ENCODE peak calls at places on chromosomes 16 and 17, in six cellular contexts. One of them, this sample, is unnamed.

GRCh38 chr16:72857841-72858594 is 189.9 kb downstream of the ZFHX3 start:
- DNase-seq in transverse colon: no peak
- DNase-seq in epithelial cell of esophagus: no peak
- DNase-seq in foreskin fibroblast: no peak
- DNase-seq in uterus: no peak
- DNase-seq in cardiac fibroblast: no peak
- DNase-seq in this sample: no peak

GRCh38 chr17:2899911-2900310 is 103.7 kb downstream of the RAP1GAP2 start:
- DNase-seq in transverse colon: peak
- DNase-seq in epithelial cell of esophagus: no peak
- DNase-seq in foreskin fibroblast: no peak
- DNase-seq in uterus: no peak
- DNase-seq in cardiac fibroblast: no peak
- DNase-seq in this sample: no peak

GRCh38 chr17:63641678-63642077 is 19.5 kb downstream of the MAP3K3 start:
- DNase-seq in transverse colon: peak
- DNase-seq in epithelial cell of esophagus: no peak
- DNase-seq in foreskin fibroblast: no peak
- DNase-seq in uterus: no peak
- DNase-seq in cardiac fibroblast: no peak
- DNase-seq in this sample: no peak

GRCh38 chr17:38921756-38922411 is 3.5 kb upstream of the LASP1NB start:
- DNase-seq in transverse colon: no peak
- DNase-seq in epithelial cell of esophagus: no peak
- DNase-seq in foreskin fibroblast: no peak
- DNase-seq in uterus: no peak
- DNase-seq in cardiac fibroblast: no peak
- DNase-seq in this sample: no peak

GRCh38 chr17:9928601-9929341 is 23.7 kb upstream of the RCVRN start:
- DNase-seq in transverse colon: no peak
- DNase-seq in epithelial cell of esophagus: peak
- DNase-seq in foreskin fibroblast: peak
- DNase-seq in uterus: peak
- DNase-seq in cardiac fibroblast: peak
- DNase-seq in this sample: no peak

GRCh38 chr17:76881408-76881807 is 13.2 kb downstream of the MGAT5B start:
- DNase-seq in transverse colon: no peak
- DNase-seq in epithelial cell of esophagus: no peak
- DNase-seq in foreskin fibroblast: no peak
- DNase-seq in uterus: no peak
- DNase-seq in cardiac fibroblast: no peak
- DNase-seq in this sample: no peak

GRCh38 chr17:74373838-74374606 is 6.7 kb downstream of the GPR142 start:
- DNase-seq in transverse colon: peak
- DNase-seq in epithelial cell of esophagus: no peak
- DNase-seq in foreskin fibroblast: no peak
- DNase-seq in uterus: no peak
- DNase-seq in cardiac fibroblast: no peak
- DNase-seq in this sample: no peak

GRCh38 chr16:9258423-9259051 is 167.1 kb downstream of the HAPSTR1 start:
- DNase-seq in transverse colon: peak
- DNase-seq in epithelial cell of esophagus: peak
- DNase-seq in foreskin fibroblast: peak
- DNase-seq in uterus: no peak
- DNase-seq in cardiac fibroblast: peak
- DNase-seq in this sample: peak

GRCh38 chr17:4833941-4834501 is 881 bp downstream of the MINK1 start:
- DNase-seq in transverse colon: peak
- DNase-seq in epithelial cell of esophagus: peak
- DNase-seq in foreskin fibroblast: peak
- DNase-seq in uterus: no peak
- DNase-seq in cardiac fibroblast: peak
- DNase-seq in this sample: no peak

GRCh38 chr17:71068351-71068750 is 899.0 kb downstream of the KCNJ2 start:
- DNase-seq in transverse colon: no peak
- DNase-seq in epithelial cell of esophagus: no peak
- DNase-seq in foreskin fibroblast: peak
- DNase-seq in uterus: no peak
- DNase-seq in cardiac fibroblast: peak
- DNase-seq in this sample: no peak

GRCh38 chr17:752620-753219 is 656 bp upstream of the GEMIN4 start:
- DNase-seq in transverse colon: peak
- DNase-seq in epithelial cell of esophagus: peak
- DNase-seq in foreskin fibroblast: peak
- DNase-seq in uterus: peak
- DNase-seq in cardiac fibroblast: peak
- DNase-seq in this sample: no peak

GRCh38 chr17:34527121-34527907 is 52.1 kb upstream of the TMEM132E start:
- DNase-seq in transverse colon: no peak
- DNase-seq in epithelial cell of esophagus: no peak
- DNase-seq in foreskin fibroblast: no peak
- DNase-seq in uterus: no peak
- DNase-seq in cardiac fibroblast: no peak
- DNase-seq in this sample: no peak

GRCh38 chr17:48351916-48352332 is 78.1 kb downstream of the SKAP1 start:
- DNase-seq in transverse colon: no peak
- DNase-seq in epithelial cell of esophagus: peak
- DNase-seq in foreskin fibroblast: peak
- DNase-seq in uterus: no peak
- DNase-seq in cardiac fibroblast: peak
- DNase-seq in this sample: peak

GRCh38 chr16:15593235-15593634 is 49.7 kb downstream of the MARF1 start:
- DNase-seq in transverse colon: no peak
- DNase-seq in epithelial cell of esophagus: no peak
- DNase-seq in foreskin fibroblast: no peak
- DNase-seq in uterus: no peak
- DNase-seq in cardiac fibroblast: no peak
- DNase-seq in this sample: no peak

GRCh38 chr17:18008496-18009268 is 30.3 kb downstream of the ATPAF2 start:
- DNase-seq in transverse colon: no peak
- DNase-seq in epithelial cell of esophagus: peak
- DNase-seq in foreskin fibroblast: peak
- DNase-seq in uterus: no peak
- DNase-seq in cardiac fibroblast: peak
- DNase-seq in this sample: no peak

GRCh38 chr17:50147841-50148225 is 2.6 kb downstream of the PPP1R9B start:
- DNase-seq in transverse colon: peak
- DNase-seq in epithelial cell of esophagus: no peak
- DNase-seq in foreskin fibroblast: peak
- DNase-seq in uterus: no peak
- DNase-seq in cardiac fibroblast: no peak
- DNase-seq in this sample: no peak

GRCh38 chr17:10772425-10773380 is 31.2 kb downstream of the TMEM238L start:
- DNase-seq in transverse colon: peak
- DNase-seq in epithelial cell of esophagus: no peak
- DNase-seq in foreskin fibroblast: peak
- DNase-seq in uterus: no peak
- DNase-seq in cardiac fibroblast: peak
- DNase-seq in this sample: no peak

GRCh38 chr16:58088116-58088515 is 41.1 kb downstream of the CFAP20 start:
- DNase-seq in transverse colon: no peak
- DNase-seq in epithelial cell of esophagus: no peak
- DNase-seq in foreskin fibroblast: no peak
- DNase-seq in uterus: no peak
- DNase-seq in cardiac fibroblast: no peak
- DNase-seq in this sample: no peak

GRCh38 chr17:40422990-40423611 is 5.4 kb upstream of the TOP2A start:
- DNase-seq in transverse colon: no peak
- DNase-seq in epithelial cell of esophagus: no peak
- DNase-seq in foreskin fibroblast: no peak
- DNase-seq in uterus: no peak
- DNase-seq in cardiac fibroblast: no peak
- DNase-seq in this sample: no peak

GRCh38 chr17:59435238-59435637 is 103.8 kb downstream of the YPEL2 start:
- DNase-seq in transverse colon: no peak
- DNase-seq in epithelial cell of esophagus: peak
- DNase-seq in foreskin fibroblast: peak
- DNase-seq in uterus: no peak
- DNase-seq in cardiac fibroblast: peak
- DNase-seq in this sample: no peak

GRCh38 chr16:87198328-87198731 is 118.9 kb downstream of the C16orf95 start:
- DNase-seq in transverse colon: no peak
- DNase-seq in epithelial cell of esophagus: no peak
- DNase-seq in foreskin fibroblast: peak
- DNase-seq in uterus: no peak
- DNase-seq in cardiac fibroblast: no peak
- DNase-seq in this sample: no peak

GRCh38 chr16:15616068-15616467 is 26.9 kb downstream of the MARF1 start:
- DNase-seq in transverse colon: no peak
- DNase-seq in epithelial cell of esophagus: no peak
- DNase-seq in foreskin fibroblast: no peak
- DNase-seq in uterus: no peak
- DNase-seq in cardiac fibroblast: no peak
- DNase-seq in this sample: no peak

GRCh38 chr16:23508589-23509440 is 1.5 kb downstream of the GGA2 start:
- DNase-seq in transverse colon: peak
- DNase-seq in epithelial cell of esophagus: no peak
- DNase-seq in foreskin fibroblast: peak
- DNase-seq in uterus: no peak
- DNase-seq in cardiac fibroblast: peak
- DNase-seq in this sample: no peak

GRCh38 chr17:48633266-48633816 is 7.2 kb upstream of the HOXB9 start:
- DNase-seq in transverse colon: no peak
- DNase-seq in epithelial cell of esophagus: no peak
- DNase-seq in foreskin fibroblast: no peak
- DNase-seq in uterus: no peak
- DNase-seq in cardiac fibroblast: no peak
- DNase-seq in this sample: no peak

GRCh38 chr17:3892095-3892998 is 506 bp downstream of the CAMKK1 start:
- DNase-seq in transverse colon: peak
- DNase-seq in epithelial cell of esophagus: peak
- DNase-seq in foreskin fibroblast: peak
- DNase-seq in uterus: peak
- DNase-seq in cardiac fibroblast: peak
- DNase-seq in this sample: no peak

GRCh38 chr16:25135239-25135878 is 23.8 kb downstream of the LCMT1 start:
- DNase-seq in transverse colon: peak
- DNase-seq in epithelial cell of esophagus: peak
- DNase-seq in foreskin fibroblast: peak
- DNase-seq in uterus: no peak
- DNase-seq in cardiac fibroblast: peak
- DNase-seq in this sample: no peak

GRCh38 chr17:83161298-83162034 is 82.1 kb downstream of the METRNL start:
- DNase-seq in transverse colon: no peak
- DNase-seq in epithelial cell of esophagus: no peak
- DNase-seq in foreskin fibroblast: peak
- DNase-seq in uterus: no peak
- DNase-seq in cardiac fibroblast: no peak
- DNase-seq in this sample: no peak

GRCh38 chr17:27407916-27408846 is 48.1 kb upstream of the KSR1 start:
- DNase-seq in transverse colon: no peak
- DNase-seq in epithelial cell of esophagus: peak
- DNase-seq in foreskin fibroblast: peak
- DNase-seq in uterus: no peak
- DNase-seq in cardiac fibroblast: peak
- DNase-seq in this sample: no peak
- TF ChIP-seq CTCF in transverse colon: no peak
- TF ChIP-seq CTCF in epithelial cell of esophagus: no peak
- TF ChIP-seq CTCF in foreskin fibroblast: no peak
- TF ChIP-seq CTCF in uterus: no peak
- TF ChIP-seq CTCF in cardiac fibroblast: no peak
- TF ChIP-seq CTCF in this sample: no peak

DNA sequence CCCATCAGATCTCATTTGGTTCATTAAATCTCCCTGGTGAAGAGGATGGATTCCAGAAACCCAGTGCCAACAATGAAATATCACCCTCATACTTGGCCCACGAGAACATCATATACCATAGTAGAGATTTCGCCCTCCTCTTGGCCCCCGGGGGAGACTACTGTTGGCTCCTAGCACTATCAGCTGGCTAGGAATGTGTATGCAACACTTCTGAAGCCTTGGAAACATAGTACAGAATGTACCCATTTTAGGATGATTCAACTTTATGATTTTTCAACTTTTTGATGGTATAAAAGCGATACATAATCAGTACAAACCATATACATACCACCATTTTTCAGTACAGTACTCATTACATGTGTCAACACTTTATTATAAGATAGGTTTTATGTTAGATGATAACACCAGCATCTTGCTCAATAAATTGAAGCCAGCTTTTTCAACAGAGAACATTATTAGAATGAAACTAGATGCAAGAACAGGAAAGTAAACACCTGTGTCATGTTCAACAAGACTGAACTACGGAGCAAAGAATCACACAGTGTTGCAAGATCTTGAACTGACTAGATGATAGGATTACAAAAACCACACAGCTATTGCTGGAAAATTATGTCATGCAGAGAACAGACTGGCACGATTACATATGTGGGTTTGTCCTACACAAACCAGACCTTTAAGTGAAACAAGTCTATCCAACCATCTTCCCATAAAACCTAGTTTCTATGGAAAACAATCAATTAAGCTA is 17.2 kb downstream of the RSL1D1 start:
- DNase-seq in transverse colon: no peak
- DNase-seq in epithelial cell of esophagus: peak
- DNase-seq in foreskin fibroblast: peak
- DNase-seq in uterus: no peak
- DNase-seq in cardiac fibroblast: peak
- DNase-seq in this sample: no peak
- H3K4me3 ChIP-seq in transverse colon: no peak
- H3K4me3 ChIP-seq in epithelial cell of esophagus: no peak
- H3K4me3 ChIP-seq in foreskin fibroblast: no peak
- H3K4me3 ChIP-seq in uterus: no peak
- H3K4me3 ChIP-seq in cardiac fibroblast: no peak
- H3K4me3 ChIP-seq in this sample: no peak

GRCh38 chr16:17259751-17260270 is 210.9 kb downstream of the XYLT1 start:
- DNase-seq in transverse colon: no peak
- DNase-seq in epithelial cell of esophagus: no peak
- DNase-seq in foreskin fibroblast: no peak
- DNase-seq in uterus: no peak
- DNase-seq in cardiac fibroblast: no peak
- DNase-seq in this sample: no peak
- TF ChIP-seq CTCF in transverse colon: no peak
- TF ChIP-seq CTCF in epithelial cell of esophagus: no peak
- TF ChIP-seq CTCF in foreskin fibroblast: no peak
- TF ChIP-seq CTCF in uterus: no peak
- TF ChIP-seq CTCF in cardiac fibroblast: no peak
- TF ChIP-seq CTCF in this sample: no peak

GRCh38 chr17:45171338-45172231 is 9.9 kb downstream of the HEXIM2 start:
- DNase-seq in transverse colon: peak
- DNase-seq in epithelial cell of esophagus: peak
- DNase-seq in foreskin fibroblast: no peak
- DNase-seq in uterus: peak
- DNase-seq in cardiac fibroblast: no peak
- DNase-seq in this sample: no peak

GRCh38 chr17:45168991-45169752 is 7.5 kb downstream of the HEXIM2 start:
- DNase-seq in transverse colon: no peak
- DNase-seq in epithelial cell of esophagus: no peak
- DNase-seq in foreskin fibroblast: no peak
- DNase-seq in uterus: no peak
- DNase-seq in cardiac fibroblast: no peak
- DNase-seq in this sample: no peak

GRCh38 chr17:45172232-45172540 is 10.5 kb downstream of the HEXIM2 start:
- DNase-seq in transverse colon: no peak
- DNase-seq in epithelial cell of esophagus: no peak
- DNase-seq in foreskin fibroblast: no peak
- DNase-seq in uterus: no peak
- DNase-seq in cardiac fibroblast: no peak
- DNase-seq in this sample: no peak

GRCh38 chr17:45170976-45171337 is 9.3 kb downstream of the HEXIM2 start:
- DNase-seq in transverse colon: peak
- DNase-seq in epithelial cell of esophagus: peak
- DNase-seq in foreskin fibroblast: peak
- DNase-seq in uterus: peak
- DNase-seq in cardiac fibroblast: peak
- DNase-seq in this sample: no peak

GRCh38 chr17:45170280-45170975 is 8.8 kb downstream of the HEXIM2 start:
- DNase-seq in transverse colon: no peak
- DNase-seq in epithelial cell of esophagus: no peak
- DNase-seq in foreskin fibroblast: no peak
- DNase-seq in uterus: no peak
- DNase-seq in cardiac fibroblast: no peak
- DNase-seq in this sample: no peak
- H3K4me3 ChIP-seq in transverse colon: no peak
- H3K4me3 ChIP-seq in epithelial cell of esophagus: peak
- H3K4me3 ChIP-seq in foreskin fibroblast: no peak
- H3K4me3 ChIP-seq in uterus: no peak
- H3K4me3 ChIP-seq in cardiac fibroblast: no peak
- H3K4me3 ChIP-seq in this sample: no peak

This sample was measured in GM12864.